ENCODE peak calls at places on chromosomes 2 and 18, in five cellular contexts. K, V, R, Y and D are unnamed samples.

GRCh38 chr18:14944838-14945237 is 196.9 kb downstream of the ANKRD30B start:
- DNase-seq in K (no peak), V (no peak), Y (no peak), R (no peak), D (peak)

GRCh38 chr18:43068781-43069180 is 46.7 kb downstream of the RIT2 start:
- DNase-seq in R (no peak), V (no peak), Y (no peak), K (no peak), D (no peak)

GRCh38 chr2:138234265-138234664 is 267.3 kb upstream of the SPOPL start:
- DNase-seq in R (no peak), K (no peak), Y (no peak), V (no peak), D (no peak)

GRCh38 chr2:98778153-98778552 is 47.2 kb upstream of the MGAT4A start:
- DNase-seq in V (no peak), Y (no peak), R (no peak), K (no peak), D (no peak)

GRCh38 chr2:189391201-189391600 is 50.1 kb upstream of the WDR75 start:
- DNase-seq in V (no peak), Y (no peak), K (no peak), R (no peak), D (no peak)

GRCh38 chr2:201955702-201956141 is 77.9 kb upstream of the FZD7 start:
- DNase-seq in V (no peak), Y (no peak), K (no peak), R (no peak), D (no peak)

GRCh38 chr2:127887452-127888219 is 1.9 kb upstream of the AMMECR1L start:
- DNase-seq in R (no peak), Y (no peak), K (no peak), V (no peak), D (no peak)

GRCh38 chr2:23698733-23699391 is 228.1 kb downstream of the ATAD2B start:
- DNase-seq in Y (no peak), R (no peak), V (no peak), K (no peak), D (no peak)

GRCh38 chr18:22900558-22901183 is 32.5 kb upstream of the RBBP8 start:
- DNase-seq in K (no peak), Y (no peak), V (no peak), R (no peak), D (no peak)

GRCh38 chr2:235640900-235641299 is 147.1 kb downstream of the AGAP1 start:
- DNase-seq in V (no peak), R (no peak), K (no peak), Y (no peak), D (no peak)

GRCh38 chr2:185618630-185619029 is 120.0 kb upstream of the FSIP2 start:
- DNase-seq in V (no peak), K (no peak), Y (no peak), R (no peak), D (no peak)

GRCh38 chr2:150569761-150570160 is 82.3 kb upstream of the RND3 start:
- DNase-seq in Y (no peak), R (no peak), V (no peak), K (no peak), D (no peak)

GRCh38 chr2:42044939-42045338 is 2.9 kb upstream of the PKDCC start:
- DNase-seq in V (no peak), Y (no peak), R (no peak), K (no peak), D (no peak)

GRCh38 chr2:15359716-15360531 is 201.2 kb downstream of the NBAS start:
- DNase-seq in V (no peak), R (no peak), K (no peak), Y (no peak), D (no peak)

GRCh38 chr2:148926291-148926961 is 51.4 kb downstream of the KIF5C start:
- DNase-seq in R (no peak), V (peak), K (no peak), Y (peak), D (no peak)

GRCh38 chr2:53903011-53903410 is 43.2 kb upstream of the GPR75 start:
- DNase-seq in R (no peak), K (no peak), V (no peak), Y (no peak), D (no peak)

GRCh38 chr2:240956935-240957655 is 41.3 kb upstream of the SNED1 start:
- DNase-seq in Y (peak), R (no peak), K (no peak), V (no peak), D (no peak)

GRCh38 chr18:41537666-41538065 is 417.4 kb upstream of the PIK3C3 start:
- DNase-seq in R (no peak), K (no peak), Y (no peak), V (no peak), D (no peak)

GRCh38 chr2:42812899-42813479 is 20.6 kb upstream of the HAAO start:
- DNase-seq in V (no peak), R (no peak), K (no peak), Y (no peak), D (no peak)

GRCh38 chr2:8000861-8001260 is 681.0 kb upstream of the ID2 start:
- DNase-seq in Y (no peak), V (no peak), R (no peak), K (no peak), D (no peak)

GRCh38 chr2:233287871-233288270 is 19.7 kb upstream of the SAG start:
- DNase-seq in K (no peak), Y (no peak), R (no peak), V (no peak), D (no peak)